ENCODE peak calls at places on chromosomes 11 and 22, in nine cellular contexts. P, L, F, J, U, E, I, A and S are unnamed samples.

GRCh38 chr11:116736763-116737162 is 36.0 kb downstream of the BUD13 start:
- DNase-seq in P (no peak), L (no peak), F (no peak), J (no peak), U (no peak), E (no peak), I (no peak), A (no peak), S (no peak)

GRCh38 chr11:106306942-106307341 is 229.5 kb downstream of the AASDHPPT start:
- DNase-seq in P (no peak), L (no peak), F (no peak), J (no peak), U (peak; percentile 23), E (no peak), I (no peak), A (no peak), S (no peak)

GRCh38 chr11:120235024-120235628 is 4.8 kb upstream of the POU2F3 start:
- DNase-seq in P (peak; percentile 27), L (peak; percentile 74), F (peak; percentile 86), J (peak; percentile 72), U (peak; percentile 68), E (peak; percentile 78), I (peak; percentile 77), A (peak; percentile 58), S (peak; percentile 65)

GRCh38 chr11:21893468-21893867 is 299.4 kb upstream of the ANO5 start:
- DNase-seq in P (no peak), L (no peak), F (no peak), J (no peak), U (no peak), E (no peak), I (no peak), A (no peak), S (no peak)

GRCh38 chr22:26983311-26983710 is 325.9 kb downstream of the MIAT start:
- DNase-seq in P (no peak), L (no peak), F (no peak), J (no peak), U (no peak), E (no peak), I (no peak), A (no peak), S (no peak)

GRCh38 chr11:134363161-134363560 is 31.4 kb downstream of the GLB1L2 start:
- DNase-seq in P (no peak), L (no peak), F (peak; percentile 32), J (no peak), U (no peak), E (no peak), I (no peak), A (no peak), S (peak; percentile 59)

GRCh38 chr22:29664731-29665130 is 55.1 kb upstream of the CABP7 start:
- DNase-seq in P (no peak), L (no peak), F (no peak), J (no peak), U (no peak), E (no peak), I (no peak), A (no peak), S (no peak)

GRCh38 chr11:32108576-32108975 is 17.7 kb downstream of the RCN1 start:
- DNase-seq in P (no peak), L (no peak), F (no peak), J (no peak), U (no peak), E (no peak), I (no peak), A (no peak), S (no peak)